ENCODE peak calls at places on chromosomes 6 and 20, in nine cellular contexts. L is Panc1, I is A549, W is GM23338, E is HCT116, Q is HL-60, G is HepG2, V is K562, K is GM12878. X is an unnamed sample.

GRCh38 chr20:52847029-52847660 is 125.0 kb upstream of the TSHZ2 start:
- DNase-seq in I (no peak), Q (no peak), E (no peak), W (no peak), V (no peak), L (no peak), K (no peak), G (no peak), X (no peak)

GRCh38 chr6:4281341-4282293 is 146.2 kb upstream of the ECI2 start:
- DNase-seq in I (no peak), K (peak; percentile 53), Q (peak; percentile 6), L (no peak), W (peak; percentile 85), V (no peak), E (no peak), G (no peak), X (no peak)

GRCh38 chr6:81834141-81834621 is 81.7 kb upstream of the TENT5A start:
- DNase-seq in G (no peak), E (no peak), I (no peak), W (no peak), Q (no peak), V (no peak), L (no peak), K (no peak), X (no peak)

GRCh38 chr20:4341804-4342560 is 326.6 kb upstream of the RNF24 start:
- DNase-seq in L (no peak), K (no peak), G (no peak), E (no peak), I (no peak), V (no peak), W (no peak), Q (no peak), X (no peak)

GRCh38 chr20:49661560-49662329 is 51.9 kb downstream of the B4GALT5 start:
- DNase-seq in K (peak; percentile 58), E (no peak), V (no peak), Q (no peak), I (no peak), L (no peak), G (peak; percentile 82), W (no peak), X (no peak)

GRCh38 chr6:79146426-79146825 is 68.4 kb upstream of the PHIP start:
- DNase-seq in I (no peak), V (no peak), G (no peak), L (no peak), Q (no peak), E (no peak), K (no peak), W (no peak), X (no peak)

GRCh38 chr20:20184711-20185110 is 132.4 kb downstream of the CFAP61 start:
- DNase-seq in Q (no peak), G (no peak), W (no peak), L (no peak), I (no peak), V (no peak), E (no peak), K (no peak), X (no peak)

GRCh38 chr20:40958598-40958997 is 70.0 kb upstream of the TOP1 start:
- DNase-seq in G (no peak), I (no peak), W (no peak), Q (no peak), V (no peak), E (no peak), L (no peak), K (no peak), X (no peak)

GRCh38 chr6:26592649-26593048 is 4.1 kb upstream of the ABT1 start:
- DNase-seq in G (peak; percentile 30), Q (no peak), E (no peak), K (no peak), I (no peak), L (no peak), W (no peak), V (no peak), X (peak; percentile 29)

GRCh38 chr6:138454976-138455706 is 44.2 kb downstream of the NHSL1 start:
- DNase-seq in I (peak; percentile 8), K (peak; percentile 37), W (no peak), Q (no peak), L (no peak), V (no peak), E (peak; percentile 58), G (no peak), X (no peak)

GRCh38 chr6:139706949-139707348 is 332.5 kb upstream of the CITED2 start:
- DNase-seq in L (no peak), I (no peak), W (no peak), K (no peak), E (no peak), Q (no peak), V (no peak), G (no peak), X (no peak)

GRCh38 chr20:31760457-31761240 is 21.6 kb downstream of the TPX2 start:
- DNase-seq in E (no peak), Q (no peak), K (no peak), G (no peak), W (no peak), L (no peak), V (no peak), I (no peak), X (no peak)
- TF ChIP-seq REST in E (no peak), Q (no peak), K (no peak), G (no peak), W (no peak), L (no peak), V (no peak), I (no peak), X (no peak)

DNA sequence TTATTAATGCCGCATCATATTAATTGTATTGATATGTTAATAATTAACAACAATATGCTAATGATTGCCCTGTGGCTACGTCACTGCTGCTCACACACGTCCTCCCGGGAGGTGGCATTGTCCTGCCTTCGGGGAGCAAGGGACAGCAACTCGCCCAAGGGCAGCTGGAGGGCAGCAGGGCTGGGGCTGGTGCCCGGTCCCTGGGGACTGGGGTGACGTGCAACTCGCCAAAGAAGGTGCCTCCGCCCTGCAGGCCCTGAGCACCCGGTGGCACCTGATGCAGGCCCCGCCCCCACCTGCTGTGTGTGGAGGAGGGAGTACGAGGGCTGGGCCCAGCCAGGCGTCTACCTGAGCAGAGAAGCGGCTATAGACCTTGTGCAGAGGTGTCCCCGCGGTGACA is 64.9 kb upstream of the SLCO4A1 start:
- DNase-seq in L (no peak), E (no peak), K (no peak), V (no peak), W (no peak), I (no peak), Q (no peak), G (no peak), X (no peak)
- TF ChIP-seq REST in L (no peak), E (no peak), K (no peak), V (no peak), W (no peak), I (no peak), Q (no peak), G (no peak), X (no peak)

DNA sequence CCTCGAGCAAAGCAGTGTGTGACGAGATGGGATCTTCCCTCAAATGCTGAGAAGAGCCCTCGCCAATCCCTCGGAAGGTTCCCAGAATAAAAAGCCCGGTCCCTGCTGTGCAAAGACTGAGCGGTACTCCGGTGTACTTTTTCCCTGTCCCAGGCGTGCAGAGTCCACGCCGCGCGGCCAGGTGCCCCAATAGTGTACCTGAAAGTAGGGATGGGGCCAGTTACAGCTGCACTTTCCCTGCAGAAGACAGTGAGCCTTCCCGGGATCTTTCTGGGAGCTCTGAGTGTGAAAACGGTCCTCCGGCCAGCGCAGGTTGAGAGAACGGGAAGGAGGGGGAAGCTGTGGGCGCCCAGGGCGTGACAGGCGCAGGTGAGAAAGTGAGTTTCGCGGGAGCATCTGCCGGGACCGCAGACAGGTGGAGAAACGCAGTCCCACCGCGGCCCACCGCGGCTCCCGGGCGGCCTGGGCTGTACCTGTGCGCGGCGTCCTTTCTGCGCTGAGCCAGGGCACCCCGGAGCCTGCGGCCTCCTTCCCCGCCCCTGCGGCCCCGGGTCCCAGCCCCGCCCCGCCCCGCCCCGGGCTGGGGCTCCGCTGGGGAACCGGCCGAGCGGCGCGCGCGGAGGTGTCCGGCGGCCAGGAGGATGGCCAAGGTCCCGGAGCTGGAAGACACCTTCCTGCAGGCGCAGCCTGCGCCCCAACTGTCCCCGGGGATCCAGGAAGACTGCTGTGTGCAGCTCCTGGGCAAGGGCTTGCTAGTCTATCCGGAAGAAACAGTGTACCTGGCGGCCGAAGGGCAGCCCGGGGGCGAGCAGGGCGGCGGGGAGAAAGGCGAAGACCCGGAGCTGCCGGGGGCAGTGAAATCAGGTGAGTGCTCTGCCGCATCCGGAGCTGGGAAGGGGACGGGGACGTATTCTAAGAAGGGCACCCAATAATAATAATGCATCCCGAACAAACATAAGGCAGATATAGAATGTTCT is at the start of gene RFX6:
- DNase-seq in L (no peak), W (peak; percentile 69), I (peak; percentile 1), K (no peak), Q (no peak), E (no peak), G (no peak), V (peak; percentile 15), X (peak; percentile 38)
- TF ChIP-seq REST in L (no peak), W (no peak), I (no peak), K (no peak), Q (no peak), E (no peak), G (no peak), V (no peak), X (no peak)

GRCh38 chr20:37803476-37804307 is 99.2 kb upstream of the VSTM2L start:
- DNase-seq in L (no peak), I (no peak), G (no peak), W (no peak), E (no peak), Q (no peak), K (peak; percentile 67), V (no peak), X (peak; percentile 28)
- TF ChIP-seq REST in L (no peak), I (no peak), G (no peak), W (no peak), E (no peak), Q (no peak), K (no peak), V (no peak), X (no peak)